ENCODE peak calls at places on chromosome 11, in four cellular contexts. G is K562, Y is HCT116, K is H1. X is an unnamed sample.

GRCh38 chr11:46625406-46625805 is 8.1 kb downstream of the ATG13 start:
- DNase-seq in Y (no peak), K (no peak), G (no peak), X (no peak)

GRCh38 chr11:94638902-94639373 is 71.8 kb downstream of the PIWIL4 start:
- DNase-seq in K (no peak), G (no peak), Y (no peak), X (no peak)

GRCh38 chr11:100632970-100633452 is 54.1 kb upstream of the ARHGAP42 start:
- DNase-seq in K (no peak), Y (no peak), G (no peak), X (no peak)

GRCh38 chr11:58928082-58928574 is 11.2 kb upstream of the GLYATL1 start:
- DNase-seq in K (no peak), G (no peak), Y (no peak), X (no peak)

GRCh38 chr11:134390706-134391105 is 21.3 kb downstream of the B3GAT1 start:
- DNase-seq in K (no peak), G (no peak), Y (no peak), X (no peak)

GRCh38 chr11:12430912-12431311 is 53.5 kb downstream of the PARVA start:
- DNase-seq in K (no peak), G (no peak), Y (no peak), X (no peak)

GRCh38 chr11:67082071-67082791 is 25.6 kb downstream of the RHOD start:
- DNase-seq in G (peak), K (no peak), Y (no peak), X (no peak)

GRCh38 chr11:73189315-73189714 is 28.8 kb upstream of the P2RY2 start:
- DNase-seq in Y (no peak), K (no peak), G (no peak), X (no peak)

GRCh38 chr11:60334005-60334620 is 7.1 kb downstream of the MS4A6E start:
- DNase-seq in Y (peak), K (peak), G (peak), X (peak)

GRCh38 chr11:8988329-8989234 is 15.2 kb downstream of the NRIP3 start:
- DNase-seq in Y (no peak), G (peak), K (no peak), X (no peak)

GRCh38 chr11:91158297-91158696 is 935.4 kb upstream of the CHORDC1 start:
- DNase-seq in K (no peak), Y (no peak), G (no peak), X (no peak)

GRCh38 chr11:34151166-34151565 is 45.7 kb downstream of the NAT10 start:
- DNase-seq in G (no peak), K (no peak), Y (no peak), X (no peak)

GRCh38 chr11:103486609-103487008 is 377.4 kb downstream of the DYNC2H1 start:
- DNase-seq in Y (no peak), G (no peak), K (no peak), X (no peak)

GRCh38 chr11:119529936-119530335 is 107.0 kb upstream of the THY1 start:
- DNase-seq in Y (no peak), K (no peak), G (no peak), X (no peak)

GRCh38 chr11:81476345-81476744 is 1257.3 kb downstream of the FAM181B start:
- DNase-seq in Y (no peak), K (no peak), G (no peak), X (no peak)

DNA sequence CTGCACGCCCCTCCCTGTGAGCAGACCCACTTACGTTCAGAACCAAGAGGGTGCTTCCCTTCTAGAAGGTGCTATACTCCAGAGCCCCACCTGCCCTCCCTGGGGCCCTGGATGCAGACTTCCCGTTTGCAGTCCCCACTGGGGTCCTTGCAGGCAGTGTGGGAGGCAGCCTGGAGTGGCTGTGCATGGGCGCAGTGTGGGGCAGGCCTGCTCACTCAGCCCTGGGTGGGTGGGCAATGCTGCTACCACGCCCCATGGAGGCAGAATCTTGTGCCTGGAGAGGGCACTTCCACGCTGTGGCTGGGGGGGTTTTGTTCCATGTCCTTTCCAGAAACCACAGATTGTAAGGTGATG is 116.2 kb downstream of the KCNQ1OT1 start:
- DNase-seq in Y (no peak), G (no peak), K (no peak), X (no peak)
- H3K27ac ChIP-seq in Y (no peak), G (no peak), K (no peak), X (no peak)

GRCh38 chr11:10632483-10632882 is 61.1 kb downstream of the IRAG1 start:
- DNase-seq in G (no peak), Y (no peak), K (no peak), X (no peak)
- TF ChIP-seq SIN3A in G (no peak), Y (no peak), K (no peak), X (no peak)

GRCh38 chr11:70502677-70503076 is 104.3 kb downstream of the CTTN start:
- DNase-seq in G (no peak), Y (no peak), K (no peak), X (no peak)
- H3K27ac ChIP-seq in G (no peak), Y (no peak), K (no peak), X (no peak)

GRCh38 chr11:21565283-21565682 is 627.6 kb upstream of the ANO5 start:
- DNase-seq in Y (no peak), K (no peak), G (no peak), X (no peak)

GRCh38 chr11:21564095-21564494 is 628.8 kb upstream of the ANO5 start:
- DNase-seq in G (no peak), K (no peak), Y (no peak), X (no peak)

GRCh38 chr11:21564813-21565212 is 628.1 kb upstream of the ANO5 start:
- DNase-seq in Y (no peak), K (no peak), G (no peak), X (no peak)

GRCh38 chr11:21567628-21568290 is 625.1 kb upstream of the ANO5 start:
- DNase-seq in Y (no peak), G (no peak), K (no peak), X (no peak)

DNA sequence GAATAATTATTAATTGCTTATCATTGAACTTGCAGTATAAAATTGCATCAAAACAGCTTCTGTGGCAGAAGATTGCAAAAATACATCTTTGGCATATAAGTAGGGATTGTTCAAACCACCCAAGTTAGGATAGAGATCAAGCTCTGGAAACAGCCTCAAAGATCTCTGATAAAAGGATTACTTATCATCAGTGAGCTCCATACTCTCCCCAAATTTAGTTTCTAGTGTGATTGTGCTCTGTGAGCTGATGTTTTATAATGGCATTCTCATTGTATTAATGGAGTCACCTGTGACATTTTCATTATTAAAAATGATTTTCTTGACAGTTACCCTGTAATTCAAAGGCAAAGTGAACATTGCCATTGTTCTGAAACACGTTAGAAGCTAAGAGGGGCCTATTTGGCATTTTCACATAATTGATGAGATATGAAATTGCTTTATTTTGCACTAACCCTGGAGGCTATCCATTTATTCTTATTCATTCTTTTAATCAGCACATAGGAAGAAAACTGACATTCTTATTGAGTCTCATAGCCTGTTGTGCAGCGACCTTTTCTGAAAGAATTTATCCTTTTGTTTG is 626.3 kb upstream of the ANO5 start:
- DNase-seq in G (no peak), Y (no peak), K (no peak), X (no peak)
- TF ChIP-seq SIN3A in G (no peak), Y (no peak), K (no peak), X (no peak)

DNA sequence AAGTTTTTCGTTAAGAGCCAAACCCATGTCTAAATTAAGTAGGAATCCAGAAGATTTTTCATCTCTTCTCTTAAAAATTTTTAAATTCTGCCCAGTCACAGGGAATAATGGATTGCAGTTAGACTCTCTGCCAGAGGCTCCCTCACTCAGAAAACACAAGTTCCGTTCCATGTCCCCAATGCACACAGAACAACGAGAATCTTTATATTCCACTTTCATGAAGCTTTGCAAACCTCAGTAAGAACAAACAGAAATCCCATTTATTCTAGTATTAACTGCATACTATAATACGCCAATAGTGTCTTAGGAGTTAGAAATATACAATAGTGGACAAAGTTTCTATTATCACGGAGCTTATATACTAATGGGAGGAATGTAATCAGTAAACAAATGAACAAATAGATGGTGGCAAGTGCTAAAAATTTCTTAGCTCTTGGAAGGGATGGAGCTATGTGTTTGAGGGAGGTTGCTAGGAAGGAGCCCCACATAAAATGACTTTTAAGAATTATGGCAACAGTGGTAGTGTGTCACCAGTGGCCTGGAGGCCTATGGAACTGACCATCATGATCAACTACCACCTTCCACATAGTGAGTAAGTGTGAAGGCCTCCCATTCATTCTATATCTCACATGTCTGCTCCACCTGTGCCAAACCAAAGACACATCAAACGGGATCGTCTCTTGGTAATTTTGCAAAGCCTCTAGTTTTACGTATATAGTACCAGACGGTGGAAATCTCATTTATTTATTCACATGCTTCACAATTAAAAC is 24.9 kb downstream of the PICALM start:
- DNase-seq in Y (no peak), G (no peak), K (no peak), X (no peak)
- H3K27ac ChIP-seq in Y (no peak), G (peak), K (no peak), X (peak)

GRCh38 chr11:126229782-126230540 is 18.4 kb downstream of the FAM118B start:
- DNase-seq in K (no peak), Y (no peak), G (no peak), X (no peak)

GRCh38 chr11:126232683-126233082 is 21.1 kb downstream of the FAM118B start:
- DNase-seq in K (no peak), Y (no peak), G (no peak), X (no peak)

GRCh38 chr11:126231725-126232459 is 20.3 kb downstream of the FAM118B start:
- DNase-seq in Y (no peak), G (no peak), K (no peak), X (no peak)

DNA sequence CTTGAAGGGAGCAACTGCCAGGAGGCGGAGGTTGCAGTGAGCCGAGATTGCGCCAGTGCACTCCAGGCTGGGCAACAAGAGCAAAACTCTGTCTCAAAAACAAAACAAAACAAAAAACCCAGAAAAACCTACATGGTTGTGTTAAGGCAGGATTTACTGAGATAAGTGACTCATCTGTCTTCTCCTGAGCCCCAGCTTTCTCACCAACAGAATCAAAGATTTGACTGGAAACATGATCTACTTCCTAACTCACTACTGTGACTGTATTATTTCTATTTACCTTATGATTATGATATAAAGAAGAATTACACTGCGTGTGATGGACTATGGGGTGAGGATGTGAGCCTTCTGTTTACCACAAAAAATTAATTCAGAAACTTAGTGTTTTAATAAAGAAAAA is 21.8 kb downstream of the FAM118B start:
- DNase-seq in K (no peak), G (no peak), Y (no peak), X (no peak)
- TF ChIP-seq SIN3A in K (no peak), G (no peak), Y (no peak), X (no peak)

X was measured in Panc1.